ENCODE peak calls at places on chromosomes 13 and 19, in four cellular contexts. Z is skeletal muscle cell, P is HEK293T, B is DMS53. L is an unnamed sample.

GRCh38 chr13:105638446-105638845 is 897.0 kb downstream of the EFNB2 start:
- DNase-seq in Z (no peak), P (no peak), B (no peak), L (no peak)

GRCh38 chr19:18700501-18701249 is 17.2 kb downstream of the CRTC1 start:
- DNase-seq in Z (no peak), P (peak), B (no peak), L (peak)

GRCh38 chr13:49258097-49258796 is 10.5 kb downstream of the CDADC1 start:
- DNase-seq in Z (no peak), P (no peak), B (no peak), L (no peak)

GRCh38 chr19:4537953-4538600 is 1.8 kb downstream of the LRG1 start:
- DNase-seq in Z (no peak), P (no peak), B (peak), L (no peak)

GRCh38 chr19:512548-513365 is 5.5 kb downstream of the TPGS1 start:
- DNase-seq in Z (no peak), P (no peak), B (peak), L (no peak)

GRCh38 chr19:33432408-33433170 is 59.1 kb downstream of the CEBPG start:
- DNase-seq in Z (no peak), P (no peak), B (no peak), L (peak)

GRCh38 chr13:99617474-99618255 is 116.4 kb downstream of the TM9SF2 start:
- DNase-seq in Z (peak), P (peak), B (peak), L (no peak)

GRCh38 chr19:787551-787950 is 9.7 kb upstream of the PTBP1 start:
- DNase-seq in Z (no peak), P (no peak), B (no peak), L (no peak)

GRCh38 chr13:100523437-100523836 is 65.2 kb downstream of the GGACT start:
- DNase-seq in Z (no peak), P (no peak), B (no peak), L (no peak)

GRCh38 chr19:38649305-38650179 is 2.1 kb downstream of the ACTN4 start:
- DNase-seq in Z (no peak), P (no peak), B (no peak), L (no peak)

GRCh38 chr13:40345149-40345514 is 321.3 kb downstream of the FOXO1 start:
- DNase-seq in Z (no peak), P (no peak), B (no peak), L (no peak)

GRCh38 chr13:113982296-113982661 is 8.4 kb upstream of the C13orf46 start:
- DNase-seq in Z (no peak), P (no peak), B (no peak), L (peak)

GRCh38 chr19:33849551-33850147 is 53.0 kb downstream of the KCTD15 start:
- DNase-seq in Z (no peak), P (no peak), B (no peak), L (no peak)

GRCh38 chr19:18340237-18340989 is at the start of gene PGPEP1:
- DNase-seq in Z (no peak), P (peak), B (peak), L (peak)

GRCh38 chr13:111043575-111043982 is 71.5 kb upstream of the ARHGEF7 start:
- DNase-seq in Z (no peak), P (no peak), B (peak), L (no peak)

L was measured in CD14-positive monocyte.